ENCODE peak calls at places on chromosomes 13 and 19, in six cellular contexts. One of them, this sample, is unnamed.

GRCh38 chr19:18513868-18514267 is 8.0 kb downstream of the ELL start:
- DNase-seq in suprapubic skin: peak; percentile 87
- DNase-seq in PC-3: no peak
- DNase-seq in DND-41: no peak
- DNase-seq in esophagus muscularis mucosa: no peak
- DNase-seq in effector memory CD4-positive, alpha-beta T cell: no peak
- DNase-seq in this sample: no peak

GRCh38 chr19:1608414-1609391 is 3.4 kb upstream of the UQCR11 start:
- DNase-seq in suprapubic skin: no peak
- DNase-seq in PC-3: peak; percentile 58
- DNase-seq in DND-41: no peak
- DNase-seq in esophagus muscularis mucosa: no peak
- DNase-seq in effector memory CD4-positive, alpha-beta T cell: no peak
- DNase-seq in this sample: no peak

GRCh38 chr13:29737061-29737460 is 113.4 kb downstream of the UBL3 start:
- DNase-seq in suprapubic skin: no peak
- DNase-seq in PC-3: no peak
- DNase-seq in DND-41: no peak
- DNase-seq in esophagus muscularis mucosa: no peak
- DNase-seq in effector memory CD4-positive, alpha-beta T cell: no peak
- DNase-seq in this sample: no peak

GRCh38 chr13:27161980-27162379 is 9.6 kb downstream of the USP12 start:
- DNase-seq in suprapubic skin: no peak
- DNase-seq in PC-3: no peak
- DNase-seq in DND-41: no peak
- DNase-seq in esophagus muscularis mucosa: no peak
- DNase-seq in effector memory CD4-positive, alpha-beta T cell: no peak
- DNase-seq in this sample: no peak

GRCh38 chr19:13557756-13558398 is 51.6 kb upstream of the CACNA1A start:
- DNase-seq in suprapubic skin: no peak
- DNase-seq in PC-3: peak; percentile 44
- DNase-seq in DND-41: no peak
- DNase-seq in esophagus muscularis mucosa: no peak
- DNase-seq in effector memory CD4-positive, alpha-beta T cell: no peak
- DNase-seq in this sample: no peak

GRCh38 chr19:6676288-6676687 is 6.3 kb upstream of the TNFSF14 start:
- DNase-seq in suprapubic skin: no peak
- DNase-seq in PC-3: no peak
- DNase-seq in DND-41: no peak
- DNase-seq in esophagus muscularis mucosa: no peak
- DNase-seq in effector memory CD4-positive, alpha-beta T cell: no peak
- DNase-seq in this sample: no peak

GRCh38 chr13:64510698-64511097 is 2719.4 kb downstream of the PCDH9 start:
- DNase-seq in suprapubic skin: no peak
- DNase-seq in PC-3: no peak
- DNase-seq in DND-41: no peak
- DNase-seq in esophagus muscularis mucosa: no peak
- DNase-seq in effector memory CD4-positive, alpha-beta T cell: no peak
- DNase-seq in this sample: no peak

GRCh38 chr13:39811696-39812095 is 156.2 kb downstream of the COG6 start:
- DNase-seq in suprapubic skin: no peak
- DNase-seq in PC-3: no peak
- DNase-seq in DND-41: no peak
- DNase-seq in esophagus muscularis mucosa: no peak
- DNase-seq in effector memory CD4-positive, alpha-beta T cell: no peak
- DNase-seq in this sample: no peak

GRCh38 chr13:40271931-40272775 is 394.3 kb downstream of the FOXO1 start:
- DNase-seq in suprapubic skin: peak; percentile 87
- DNase-seq in PC-3: peak; percentile 71
- DNase-seq in DND-41: no peak
- DNase-seq in esophagus muscularis mucosa: no peak
- DNase-seq in effector memory CD4-positive, alpha-beta T cell: no peak
- DNase-seq in this sample: peak; percentile 94

GRCh38 chr13:78326608-78327007 is 276.7 kb downstream of the POU4F1 start:
- DNase-seq in suprapubic skin: no peak
- DNase-seq in PC-3: peak; percentile 20
- DNase-seq in DND-41: no peak
- DNase-seq in esophagus muscularis mucosa: no peak
- DNase-seq in effector memory CD4-positive, alpha-beta T cell: no peak
- DNase-seq in this sample: no peak

GRCh38 chr13:86692291-86692690 is 893.1 kb upstream of the SLITRK6 start:
- DNase-seq in suprapubic skin: no peak
- DNase-seq in PC-3: no peak
- DNase-seq in DND-41: no peak
- DNase-seq in esophagus muscularis mucosa: no peak
- DNase-seq in effector memory CD4-positive, alpha-beta T cell: no peak
- DNase-seq in this sample: no peak

DNA sequence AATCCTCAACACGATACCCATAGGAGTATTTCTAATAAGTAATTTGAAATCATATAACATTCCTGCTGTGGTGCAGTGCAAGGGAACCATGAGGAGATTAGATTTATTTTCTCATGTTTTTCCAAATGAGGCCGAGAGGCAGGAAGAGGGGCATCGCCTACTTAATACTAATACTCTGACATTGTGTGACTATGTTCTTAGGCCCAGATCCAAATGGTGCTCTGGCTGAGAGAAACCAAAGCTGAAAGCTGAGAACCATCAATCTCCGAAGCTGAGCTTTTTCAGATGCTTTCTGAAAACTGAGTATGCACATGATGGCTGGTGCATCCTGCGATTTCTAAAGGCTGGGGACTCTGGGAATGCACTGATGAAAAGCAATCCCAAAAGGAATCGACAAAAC is 248.0 kb upstream of the MAB21L1 start:
- DNase-seq in suprapubic skin: no peak
- DNase-seq in PC-3: no peak
- DNase-seq in DND-41: no peak
- DNase-seq in esophagus muscularis mucosa: no peak
- DNase-seq in effector memory CD4-positive, alpha-beta T cell: no peak
- DNase-seq in this sample: no peak
- H3K4me3 ChIP-seq in suprapubic skin: no peak overlapping the region
- H3K4me3 ChIP-seq in PC-3: no peak overlapping the region
- H3K4me3 ChIP-seq in DND-41: no peak overlapping the region
- H3K4me3 ChIP-seq in esophagus muscularis mucosa: no peak overlapping the region
- H3K4me3 ChIP-seq in effector memory CD4-positive, alpha-beta T cell: no peak overlapping the region
- H3K4me3 ChIP-seq in this sample: no peak overlapping the region

GRCh38 chr19:14673088-14673487 is 1.6 kb downstream of the ADGRE3 start:
- DNase-seq in suprapubic skin: no peak
- DNase-seq in PC-3: no peak
- DNase-seq in DND-41: no peak
- DNase-seq in esophagus muscularis mucosa: no peak
- DNase-seq in effector memory CD4-positive, alpha-beta T cell: no peak
- DNase-seq in this sample: no peak

GRCh38 chr19:14678199-14678598 is 3.6 kb upstream of the ADGRE3 start:
- DNase-seq in suprapubic skin: no peak
- DNase-seq in PC-3: no peak
- DNase-seq in DND-41: no peak
- DNase-seq in esophagus muscularis mucosa: no peak
- DNase-seq in effector memory CD4-positive, alpha-beta T cell: no peak
- DNase-seq in this sample: no peak

GRCh38 chr19:14674764-14675163 is at the start of gene ADGRE3:
- DNase-seq in suprapubic skin: no peak
- DNase-seq in PC-3: no peak
- DNase-seq in DND-41: no peak
- DNase-seq in esophagus muscularis mucosa: no peak
- DNase-seq in effector memory CD4-positive, alpha-beta T cell: no peak
- DNase-seq in this sample: no peak

GRCh38 chr19:14677464-14677863 is 2.8 kb upstream of the ADGRE3 start:
- DNase-seq in suprapubic skin: no peak
- DNase-seq in PC-3: no peak
- DNase-seq in DND-41: no peak
- DNase-seq in esophagus muscularis mucosa: no peak
- DNase-seq in effector memory CD4-positive, alpha-beta T cell: no peak
- DNase-seq in this sample: no peak

GRCh38 chr19:14676762-14677161 is 2.1 kb upstream of the ADGRE3 start:
- DNase-seq in suprapubic skin: no peak
- DNase-seq in PC-3: no peak
- DNase-seq in DND-41: no peak
- DNase-seq in esophagus muscularis mucosa: no peak
- DNase-seq in effector memory CD4-positive, alpha-beta T cell: no peak
- DNase-seq in this sample: no peak
- H3K4me1 ChIP-seq in suprapubic skin: no peaks in the 10 kb centered on the region
- H3K4me1 ChIP-seq in PC-3: no peaks in the 10 kb centered on the region
- H3K4me1 ChIP-seq in DND-41: no peaks in the 10 kb centered on the region
- H3K4me1 ChIP-seq in esophagus muscularis mucosa: no peaks in the 10 kb centered on the region
- H3K4me1 ChIP-seq in effector memory CD4-positive, alpha-beta T cell: no peaks in the 10 kb centered on the region
- H3K4me1 ChIP-seq in this sample: no peaks in the 10 kb centered on the region

DNA sequence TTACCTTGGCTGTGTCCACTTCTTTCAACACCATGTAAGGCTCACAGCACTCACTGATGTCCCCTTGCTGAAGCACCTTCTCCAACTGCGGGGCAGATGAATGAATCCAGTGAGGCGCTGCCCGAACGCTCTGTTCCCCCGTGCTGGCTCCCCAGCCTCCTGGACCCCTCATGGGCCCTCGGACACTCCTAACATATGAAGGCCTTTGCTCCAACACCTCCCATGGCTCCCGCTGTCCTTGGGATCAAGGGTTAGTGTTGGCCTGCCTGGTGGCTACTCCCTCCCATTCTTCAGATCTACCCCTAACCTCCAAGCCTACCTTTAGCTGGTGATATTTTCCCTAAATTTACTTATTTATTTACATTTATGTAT is 4.4 kb downstream of the ANGPTL8 start:
- DNase-seq in suprapubic skin: no peak
- DNase-seq in PC-3: no peak
- DNase-seq in DND-41: no peak
- DNase-seq in esophagus muscularis mucosa: no peak
- DNase-seq in effector memory CD4-positive, alpha-beta T cell: no peak
- DNase-seq in this sample: no peak
- H3K27ac ChIP-seq in suprapubic skin: no peak overlapping the region
- H3K27ac ChIP-seq in PC-3: no peak overlapping the region
- H3K27ac ChIP-seq in DND-41: no peak overlapping the region
- H3K27ac ChIP-seq in esophagus muscularis mucosa: peak overlapping the region; percentile 72
- H3K27ac ChIP-seq in effector memory CD4-positive, alpha-beta T cell: no peak overlapping the region
- H3K27ac ChIP-seq in this sample: no peak overlapping the region

GRCh38 chr19:3187662-3188511 is 2.2 kb downstream of the NCLN start:
- DNase-seq in suprapubic skin: no peak
- DNase-seq in PC-3: no peak
- DNase-seq in DND-41: no peak
- DNase-seq in esophagus muscularis mucosa: no peak
- DNase-seq in effector memory CD4-positive, alpha-beta T cell: no peak
- DNase-seq in this sample: no peak
- H3K4me3 ChIP-seq in suprapubic skin: no peak overlapping the region
- H3K4me3 ChIP-seq in PC-3: peak overlapping the region; percentile 96
- H3K4me3 ChIP-seq in DND-41: peak overlapping the region; percentile 93
- H3K4me3 ChIP-seq in esophagus muscularis mucosa: no peak overlapping the region
- H3K4me3 ChIP-seq in effector memory CD4-positive, alpha-beta T cell: no peak overlapping the region
- H3K4me3 ChIP-seq in this sample: no peak overlapping the region

DNA sequence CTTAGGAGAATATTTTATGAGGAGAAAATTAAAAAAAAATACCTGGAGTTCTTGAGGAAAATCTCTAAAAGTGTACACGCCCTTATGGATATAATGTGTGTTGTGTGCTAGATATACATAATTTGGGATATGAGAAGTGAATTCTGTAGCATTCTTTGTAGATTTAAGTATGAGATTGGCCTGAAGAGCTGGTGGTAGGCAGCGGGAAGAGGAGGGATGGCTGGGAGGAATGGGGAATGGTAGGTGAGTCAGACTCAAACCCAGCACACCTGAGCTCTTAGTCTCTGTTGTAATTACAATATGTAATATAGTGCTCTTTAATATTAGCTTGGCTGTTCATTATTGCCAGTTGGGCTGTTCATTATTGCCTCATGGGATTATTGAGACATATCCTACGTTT is 7.0 kb downstream of the CHAMP1 start:
- DNase-seq in suprapubic skin: no peak
- DNase-seq in PC-3: no peak
- DNase-seq in DND-41: no peak
- DNase-seq in esophagus muscularis mucosa: no peak
- DNase-seq in effector memory CD4-positive, alpha-beta T cell: no peak
- DNase-seq in this sample: no peak
- H3K4me1 ChIP-seq in suprapubic skin: peaks cover 29% of the 10 kb centered on the region
- H3K4me1 ChIP-seq in PC-3: peaks cover 20% of the 10 kb centered on the region
- H3K4me1 ChIP-seq in DND-41: peaks cover 45% of the 10 kb centered on the region
- H3K4me1 ChIP-seq in esophagus muscularis mucosa: peaks cover 42% of the 10 kb centered on the region
- H3K4me1 ChIP-seq in effector memory CD4-positive, alpha-beta T cell: no peaks in the 10 kb centered on the region
- H3K4me1 ChIP-seq in this sample: peaks cover 5% of the 10 kb centered on the region